ENCODE peak calls at places on chromosomes 3 and 15, in four cellular contexts. One of them, this sample, is unnamed.

GRCh38 chr3:75180945-75181298 is 483.2 kb upstream of the FRG2C start:
- DNase-seq in PC-3: no peak
- DNase-seq in breast epithelium: no peak
- DNase-seq in heart right ventricle: no peak
- DNase-seq in this sample: no peak

GRCh38 chr3:79329154-79329553 is 438.6 kb downstream of the ROBO1 start:
- DNase-seq in PC-3: peak
- DNase-seq in heart right ventricle: no peak
- DNase-seq in breast epithelium: no peak
- DNase-seq in this sample: no peak

GRCh38 chr15:40759961-40760360 is 3.9 kb upstream of the GCHFR start:
- DNase-seq in heart right ventricle: no peak
- DNase-seq in breast epithelium: no peak
- DNase-seq in PC-3: no peak
- DNase-seq in this sample: no peak

GRCh38 chr3:192819001-192819569 is 91.7 kb upstream of the FGF12 start:
- DNase-seq in breast epithelium: no peak
- DNase-seq in heart right ventricle: no peak
- DNase-seq in PC-3: peak
- DNase-seq in this sample: no peak

GRCh38 chr3:66138336-66139234 is 82.2 kb upstream of the SLC25A26 start:
- DNase-seq in breast epithelium: peak
- DNase-seq in PC-3: peak
- DNase-seq in heart right ventricle: no peak
- DNase-seq in this sample: no peak

GRCh38 chr15:71129660-71130059 is 14.4 kb downstream of the THSD4 start:
- DNase-seq in heart right ventricle: no peak
- DNase-seq in breast epithelium: no peak
- DNase-seq in PC-3: no peak
- DNase-seq in this sample: no peak

GRCh38 chr3:188421836-188422540 is 268.0 kb downstream of the LPP start:
- DNase-seq in PC-3: no peak
- DNase-seq in breast epithelium: no peak
- DNase-seq in heart right ventricle: no peak
- DNase-seq in this sample: no peak

GRCh38 chr15:81297147-81297572 is 26.8 kb downstream of the STARD5 start:
- DNase-seq in PC-3: peak
- DNase-seq in heart right ventricle: no peak
- DNase-seq in breast epithelium: no peak
- DNase-seq in this sample: no peak

GRCh38 chr3:55939287-55939686 is 452.2 kb upstream of the WNT5A start:
- DNase-seq in heart right ventricle: no peak
- DNase-seq in PC-3: no peak
- DNase-seq in breast epithelium: no peak
- DNase-seq in this sample: no peak

GRCh38 chr3:62622553-62623174 is 249.3 kb upstream of the FEZF2 start:
- DNase-seq in heart right ventricle: no peak
- DNase-seq in PC-3: peak
- DNase-seq in breast epithelium: no peak
- DNase-seq in this sample: no peak

GRCh38 chr15:73078722-73079121 is 26.5 kb downstream of the NEO1 start:
- DNase-seq in heart right ventricle: no peak
- DNase-seq in PC-3: peak
- DNase-seq in breast epithelium: no peak
- DNase-seq in this sample: no peak

GRCh38 chr3:78872195-78872594 is 895.6 kb downstream of the ROBO1 start:
- DNase-seq in heart right ventricle: no peak
- DNase-seq in PC-3: no peak
- DNase-seq in breast epithelium: no peak
- DNase-seq in this sample: no peak

GRCh38 chr15:25693321-25694237 is 169.5 kb downstream of the ATP10A start:
- DNase-seq in PC-3: peak
- DNase-seq in breast epithelium: no peak
- DNase-seq in heart right ventricle: peak
- DNase-seq in this sample: no peak

GRCh38 chr3:111594205-111594604 is 941 bp downstream of the ZBED2 start:
- DNase-seq in heart right ventricle: no peak
- DNase-seq in PC-3: peak
- DNase-seq in breast epithelium: no peak
- DNase-seq in this sample: no peak

GRCh38 chr3:124174463-124174862 is 182.5 kb upstream of the ROPN1 start:
- DNase-seq in heart right ventricle: no peak
- DNase-seq in PC-3: peak
- DNase-seq in breast epithelium: no peak
- DNase-seq in this sample: no peak

GRCh38 chr3:124383051-124383450 is 347.2 kb upstream of the UMPS start:
- DNase-seq in heart right ventricle: no peak
- DNase-seq in PC-3: peak
- DNase-seq in breast epithelium: no peak
- DNase-seq in this sample: no peak

GRCh38 chr3:151290673-151291072 is 12.3 kb upstream of the P2RY14 start:
- DNase-seq in PC-3: peak
- DNase-seq in heart right ventricle: no peak
- DNase-seq in breast epithelium: no peak
- DNase-seq in this sample: no peak

GRCh38 chr3:172203522-172204258 is 164.3 kb downstream of the FNDC3B start:
- DNase-seq in breast epithelium: no peak
- DNase-seq in PC-3: peak
- DNase-seq in heart right ventricle: no peak
- DNase-seq in this sample: no peak

GRCh38 chr15:94265009-94265408 is 33.6 kb downstream of the MCTP2 start:
- DNase-seq in PC-3: peak
- DNase-seq in breast epithelium: no peak
- DNase-seq in heart right ventricle: no peak
- DNase-seq in this sample: no peak

GRCh38 chr15:33013827-33014445 is 180.6 kb downstream of the FMN1 start:
- DNase-seq in breast epithelium: no peak
- DNase-seq in heart right ventricle: no peak
- DNase-seq in PC-3: peak
- DNase-seq in this sample: no peak

GRCh38 chr15:90479656-90480055 is 50.1 kb upstream of the CRTC3 start:
- DNase-seq in PC-3: peak
- DNase-seq in heart right ventricle: no peak
- DNase-seq in breast epithelium: peak
- DNase-seq in this sample: no peak

GRCh38 chr3:138509586-138509985 is 75.2 kb downstream of the ESYT3 start:
- DNase-seq in PC-3: peak
- DNase-seq in heart right ventricle: no peak
- DNase-seq in breast epithelium: no peak
- DNase-seq in this sample: no peak

GRCh38 chr15:71002321-71002720 is 109.7 kb downstream of the LRRC49 start:
- DNase-seq in breast epithelium: no peak
- DNase-seq in PC-3: no peak
- DNase-seq in heart right ventricle: no peak
- DNase-seq in this sample: no peak

GRCh38 chr15:49135893-49136292 is 19.5 kb downstream of the COPS2 start:
- DNase-seq in PC-3: peak
- DNase-seq in heart right ventricle: no peak
- DNase-seq in breast epithelium: no peak
- DNase-seq in this sample: no peak

GRCh38 chr15:98127612-98128011 is 167.1 kb downstream of the ARRDC4 start:
- DNase-seq in breast epithelium: no peak
- DNase-seq in PC-3: no peak
- DNase-seq in heart right ventricle: no peak
- DNase-seq in this sample: no peak

GRCh38 chr3:73141531-73141930 is 80.1 kb downstream of the EBLN2 start:
- DNase-seq in heart right ventricle: peak
- DNase-seq in PC-3: no peak
- DNase-seq in breast epithelium: no peak
- DNase-seq in this sample: no peak

GRCh38 chr15:82064824-82065223 is 19.0 kb upstream of the MEX3B start:
- DNase-seq in breast epithelium: no peak
- DNase-seq in PC-3: no peak
- DNase-seq in heart right ventricle: no peak
- DNase-seq in this sample: no peak

GRCh38 chr3:70631716-70632307 is 319.4 kb upstream of the MDFIC2 start:
- DNase-seq in breast epithelium: no peak
- DNase-seq in heart right ventricle: no peak
- DNase-seq in PC-3: no peak
- DNase-seq in this sample: no peak

GRCh38 chr3:125684199-125684598 is 88.9 kb upstream of the OSBPL11 start:
- DNase-seq in PC-3: peak
- DNase-seq in heart right ventricle: no peak
- DNase-seq in breast epithelium: no peak
- DNase-seq in this sample: no peak

GRCh38 chr3:157542711-157543485 is 39.7 kb upstream of the VEPH1 start:
- DNase-seq in heart right ventricle: peak
- DNase-seq in breast epithelium: peak
- DNase-seq in PC-3: peak
- DNase-seq in this sample: peak

GRCh38 chr3:115875460-115875859 is 252.2 kb downstream of the GAP43 start:
- DNase-seq in PC-3: no peak
- DNase-seq in heart right ventricle: no peak
- DNase-seq in breast epithelium: no peak
- DNase-seq in this sample: no peak

GRCh38 chr15:46848704-46849103 is 868.6 kb upstream of the SEMA6D start:
- DNase-seq in PC-3: peak
- DNase-seq in heart right ventricle: no peak
- DNase-seq in breast epithelium: no peak
- DNase-seq in this sample: no peak

GRCh38 chr3:129003578-129004112 is 2.5 kb downstream of the EFCC1 start:
- DNase-seq in breast epithelium: no peak
- DNase-seq in PC-3: peak
- DNase-seq in heart right ventricle: peak
- DNase-seq in this sample: no peak

GRCh38 chr15:66729339-66729951 is 27.4 kb downstream of the SMAD6 start:
- DNase-seq in heart right ventricle: no peak
- DNase-seq in PC-3: no peak
- DNase-seq in breast epithelium: no peak
- DNase-seq in this sample: no peak

GRCh38 chr3:185176756-185177359 is 24.0 kb upstream of the C3orf70 start:
- DNase-seq in breast epithelium: no peak
- DNase-seq in heart right ventricle: no peak
- DNase-seq in PC-3: peak
- DNase-seq in this sample: no peak

DNA sequence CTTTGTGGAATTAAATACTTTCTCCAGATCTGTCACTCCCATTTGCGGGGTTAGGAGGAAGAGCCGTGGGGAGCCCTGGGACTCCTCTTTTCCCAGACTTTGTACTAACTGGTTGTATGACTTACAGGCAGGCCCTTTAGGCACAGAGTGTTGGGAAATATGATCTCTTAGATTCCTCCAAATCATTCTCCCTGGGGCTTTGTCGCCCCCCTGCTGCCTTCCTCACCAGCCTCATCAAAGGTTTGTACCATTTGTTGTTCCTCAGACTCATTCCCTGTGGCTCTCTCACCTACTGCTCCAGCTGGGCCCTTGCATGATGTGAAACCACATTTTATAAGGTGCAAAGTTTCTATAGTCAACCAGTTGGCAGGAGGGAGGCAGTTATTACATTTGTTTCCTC is 56.4 kb downstream of the CRYGS start:
- DNase-seq in heart right ventricle: no peak
- DNase-seq in PC-3: peak
- DNase-seq in breast epithelium: no peak
- DNase-seq in this sample: no peak
- TF ChIP-seq CTCF in heart right ventricle: peak
- TF ChIP-seq CTCF in PC-3: peak
- TF ChIP-seq CTCF in breast epithelium: no peak
- TF ChIP-seq CTCF in this sample: no peak

GRCh38 chr3:19065027-19065426 is 83.3 kb upstream of the KCNH8 start:
- DNase-seq in PC-3: peak
- DNase-seq in breast epithelium: no peak
- DNase-seq in heart right ventricle: no peak
- DNase-seq in this sample: no peak
- TF ChIP-seq CTCF in PC-3: peak
- TF ChIP-seq CTCF in breast epithelium: no peak
- TF ChIP-seq CTCF in heart right ventricle: peak
- TF ChIP-seq CTCF in this sample: peak

GRCh38 chr15:101017041-101017754 is 98.0 kb downstream of the LRRK1 start:
- DNase-seq in heart right ventricle: no peak
- DNase-seq in PC-3: peak
- DNase-seq in breast epithelium: no peak
- DNase-seq in this sample: peak
- TF ChIP-seq CTCF in heart right ventricle: no peak
- TF ChIP-seq CTCF in PC-3: peak
- TF ChIP-seq CTCF in breast epithelium: no peak
- TF ChIP-seq CTCF in this sample: peak

GRCh38 chr3:46603461-46604062 is 8.8 kb upstream of the FAM240A start:
- DNase-seq in heart right ventricle: no peak
- DNase-seq in breast epithelium: no peak
- DNase-seq in PC-3: no peak
- DNase-seq in this sample: no peak

GRCh38 chr3:46609944-46610722 is 2.2 kb upstream of the FAM240A start:
- DNase-seq in breast epithelium: no peak
- DNase-seq in heart right ventricle: no peak
- DNase-seq in PC-3: no peak
- DNase-seq in this sample: no peak

GRCh38 chr3:46609074-46609735 is 3.1 kb upstream of the FAM240A start:
- DNase-seq in breast epithelium: no peak
- DNase-seq in PC-3: no peak
- DNase-seq in heart right ventricle: no peak
- DNase-seq in this sample: no peak

GRCh38 chr3:46604127-46604526 is 8.2 kb upstream of the FAM240A start:
- DNase-seq in breast epithelium: no peak
- DNase-seq in heart right ventricle: no peak
- DNase-seq in PC-3: no peak
- DNase-seq in this sample: no peak

DNA sequence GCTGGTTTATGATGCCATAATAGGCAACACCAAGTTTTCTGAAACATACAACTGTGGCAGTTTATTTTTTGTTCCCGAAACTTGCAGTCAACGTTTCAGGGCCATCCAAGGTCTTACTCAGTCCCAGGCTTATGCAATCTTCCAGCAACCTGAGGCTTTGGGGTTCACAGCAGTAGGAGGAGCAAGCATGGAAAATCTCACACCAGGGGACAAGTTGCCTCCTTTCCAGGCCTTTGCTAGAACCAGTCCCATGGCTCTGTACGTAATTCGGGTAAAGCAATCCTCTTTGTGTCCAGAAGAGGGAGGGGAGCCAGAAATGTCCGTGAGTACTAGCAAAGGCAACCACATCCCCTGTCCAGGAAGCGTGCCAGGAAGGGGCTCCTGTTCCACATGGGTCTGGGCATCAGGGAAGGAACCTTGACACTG is 4.7 kb upstream of the FAM240A start:
- DNase-seq in PC-3: peak
- DNase-seq in breast epithelium: no peak
- DNase-seq in heart right ventricle: no peak
- DNase-seq in this sample: no peak
- TF ChIP-seq CTCF in PC-3: peak
- TF ChIP-seq CTCF in breast epithelium: no peak
- TF ChIP-seq CTCF in heart right ventricle: no peak
- TF ChIP-seq CTCF in this sample: peak